ENCODE peak calls at places on chromosomes 6 and 20, in nine cellular contexts. H, U, B, Y, E, M, L, T and A are unnamed samples.

GRCh38 chr6:123316733-123317323 is 319.9 kb downstream of the TRDN start:
- DNase-seq in H (peak), U (peak), B (no peak), Y (no peak), E (no peak), M (no peak), L (peak), T (no peak), A (peak)

GRCh38 chr6:12555267-12555666 is 161.3 kb upstream of the PHACTR1 start:
- DNase-seq in H (no peak), U (no peak), B (no peak), Y (no peak), E (no peak), M (no peak), L (no peak), T (peak), A (no peak)

GRCh38 chr6:345747-346388 is 45.7 kb upstream of the IRF4 start:
- DNase-seq in H (no peak), U (no peak), B (peak), Y (peak), E (no peak), M (no peak), L (no peak), T (no peak), A (no peak)

GRCh38 chr20:63378626-63379025 is 17.5 kb upstream of the CHRNA4 start:
- DNase-seq in H (no peak), U (no peak), B (no peak), Y (no peak), E (no peak), M (no peak), L (no peak), T (peak), A (no peak)

GRCh38 chr20:57498425-57499400 is 26.2 kb downstream of the CTCFL start:
- DNase-seq in H (peak), U (peak), B (no peak), Y (no peak), E (no peak), M (peak), L (peak), T (no peak), A (peak)

GRCh38 chr6:164208371-164208770 is 793.9 kb downstream of the QKI start:
- DNase-seq in H (no peak), U (no peak), B (no peak), Y (no peak), E (no peak), M (no peak), L (no peak), T (no peak), A (no peak)

GRCh38 chr6:39897699-39898098 is 36.6 kb downstream of the MOCS1 start:
- DNase-seq in H (no peak), U (no peak), B (no peak), Y (no peak), E (no peak), M (peak), L (no peak), T (no peak), A (no peak)

GRCh38 chr6:30615958-30616810 is 859 bp downstream of the PPP1R10 start:
- DNase-seq in H (peak), U (no peak), B (no peak), Y (peak), E (no peak), M (peak), L (peak), T (no peak), A (peak)

GRCh38 chr6:158777510-158777909 is 41.7 kb downstream of the EZR start:
- DNase-seq in H (no peak), U (no peak), B (no peak), Y (no peak), E (no peak), M (no peak), L (no peak), T (no peak), A (no peak)

GRCh38 chr6:152351742-152352141 is 285.4 kb downstream of the SYNE1 start:
- DNase-seq in H (no peak), U (no peak), B (no peak), Y (no peak), E (no peak), M (no peak), L (no peak), T (no peak), A (no peak)

GRCh38 chr6:151381722-151382121 is 9.6 kb downstream of the ZBTB2 start:
- DNase-seq in H (no peak), U (no peak), B (no peak), Y (no peak), E (no peak), M (no peak), L (no peak), T (no peak), A (no peak)

GRCh38 chr6:29559524-29560287 is at the start of gene UBD:
- DNase-seq in H (peak), U (no peak), B (no peak), Y (no peak), E (no peak), M (no peak), L (no peak), T (no peak), A (no peak)

GRCh38 chr6:153140299-153140698 is 9.2 kb upstream of the RGS17 start:
- DNase-seq in H (no peak), U (peak), B (no peak), Y (no peak), E (no peak), M (peak), L (peak), T (no peak), A (no peak)

GRCh38 chr20:13336308-13337089 is 115.4 kb downstream of the ISM1 start:
- DNase-seq in H (no peak), U (no peak), B (no peak), Y (no peak), E (no peak), M (no peak), L (no peak), T (no peak), A (no peak)